ENCODE peak calls at places on chromosomes 5 and 9, in nine cellular contexts. U, I, O, D, E, W, N, Q and A are unnamed samples.

GRCh38 chr5:154444559-154445421 is 1.0 kb upstream of the SAP30L start:
- DNase-seq in Q (no peak), N (peak), O (no peak), E (peak), I (no peak), U (peak), D (no peak), W (peak), A (no peak)

GRCh38 chr9:463455-464125 is 248.9 kb downstream of the DOCK8 start:
- DNase-seq in Q (no peak), E (no peak), I (no peak), O (no peak), W (no peak), N (no peak), D (no peak), U (no peak), A (no peak)

GRCh38 chr9:134459164-134459563 is 132.9 kb downstream of the RXRA start:
- DNase-seq in N (peak), Q (no peak), I (no peak), D (no peak), U (no peak), W (peak), O (no peak), E (no peak), A (no peak)

GRCh38 chr9:37639109-37639748 is 11.5 kb upstream of the FRMPD1 start:
- DNase-seq in N (no peak), E (no peak), D (no peak), W (no peak), U (no peak), O (no peak), Q (no peak), I (no peak), A (no peak)

GRCh38 chr5:4233671-4234070 is 638.0 kb downstream of the IRX1 start:
- DNase-seq in O (no peak), E (no peak), W (no peak), Q (no peak), N (no peak), D (no peak), I (no peak), U (no peak), A (no peak)

GRCh38 chr5:133792025-133792424 is 176.4 kb downstream of the C5orf15 start:
- DNase-seq in W (no peak), U (no peak), O (no peak), N (no peak), I (no peak), D (no peak), Q (no peak), E (no peak), A (no peak)

GRCh38 chr5:145739824-145740223 is 95.3 kb downstream of the PRELID2 start:
- DNase-seq in I (no peak), Q (no peak), D (no peak), W (no peak), E (no peak), U (no peak), O (no peak), N (no peak), A (no peak)

GRCh38 chr5:57366744-57367143 is 115.9 kb downstream of the ACTBL2 start:
- DNase-seq in W (no peak), I (no peak), U (no peak), O (no peak), E (no peak), N (no peak), D (no peak), Q (no peak), A (no peak)

GRCh38 chr9:96618209-96619108 is 1.2 kb downstream of the CDC14B start:
- DNase-seq in I (peak), Q (no peak), D (peak), U (no peak), W (peak), O (peak), E (peak), N (peak), A (peak)

GRCh38 chr5:68225188-68225910 is 9.8 kb downstream of the PIK3R1 start:
- DNase-seq in W (peak), D (peak), N (peak), E (peak), Q (no peak), O (peak), I (peak), U (no peak), A (peak)

GRCh38 chr9:116002624-116003023 is 151.0 kb upstream of the PAPPA start:
- DNase-seq in E (no peak), Q (no peak), W (no peak), D (no peak), N (no peak), I (no peak), O (no peak), U (no peak), A (no peak)

GRCh38 chr5:139694556-139695182 is 46.5 kb downstream of the CXXC5 start:
- DNase-seq in I (no peak), D (no peak), O (no peak), E (no peak), N (no peak), U (no peak), Q (no peak), W (no peak), A (no peak)

GRCh38 chr9:85941966-85942912 is 1.3 kb downstream of the NAA35 start:
- DNase-seq in E (no peak), U (no peak), D (no peak), I (no peak), N (no peak), O (no peak), Q (no peak), W (no peak), A (peak)

GRCh38 chr9:80522465-80522864 is 950.7 kb downstream of the TLE4 start:
- DNase-seq in I (no peak), D (no peak), Q (no peak), N (no peak), O (no peak), W (no peak), E (no peak), U (no peak), A (no peak)

GRCh38 chr9:107612136-107612535 is 122.6 kb upstream of the KLF4 start:
- DNase-seq in U (no peak), Q (no peak), D (peak), I (peak), W (peak), E (no peak), O (peak), N (peak), A (no peak)

GRCh38 chr9:112175796-112176315 is 759 bp upstream of the SUSD1 start:
- DNase-seq in O (no peak), D (no peak), N (no peak), Q (no peak), W (no peak), I (no peak), U (no peak), E (peak), A (no peak)

GRCh38 chr9:91803143-91803940 is 146.7 kb downstream of the ROR2 start:
- DNase-seq in O (no peak), D (peak), E (no peak), I (peak), N (no peak), Q (peak), W (no peak), U (no peak), A (no peak)

GRCh38 chr9:133880136-133880535 is 112.0 kb downstream of the VAV2 start:
- DNase-seq in O (no peak), I (no peak), U (no peak), D (no peak), N (no peak), E (no peak), W (no peak), Q (no peak), A (no peak)

GRCh38 chr5:19802686-19803085 is 185.3 kb downstream of the CDH18 start:
- DNase-seq in W (no peak), Q (no peak), U (no peak), D (no peak), I (no peak), E (no peak), N (no peak), O (no peak), A (no peak)

GRCh38 chr9:34046784-34047379 is 1.8 kb downstream of the UBAP2 start:
- DNase-seq in Q (no peak), I (no peak), U (no peak), E (no peak), D (no peak), N (no peak), O (no peak), W (peak), A (no peak)

GRCh38 chr5:172276214-172276613 is 7.3 kb downstream of the UBTD2 start:
- DNase-seq in U (no peak), E (no peak), N (no peak), D (no peak), W (no peak), O (no peak), I (no peak), Q (no peak), A (no peak)

GRCh38 chr5:68070641-68071191 is 144.8 kb upstream of the PIK3R1 start:
- DNase-seq in W (no peak), I (no peak), E (no peak), Q (no peak), D (no peak), N (no peak), U (peak), O (no peak), A (no peak)

GRCh38 chr5:103305829-103306228 is 47.3 kb downstream of the MACIR start:
- DNase-seq in E (no peak), W (no peak), D (no peak), N (no peak), U (no peak), I (no peak), Q (no peak), O (no peak), A (no peak)

GRCh38 chr9:111955048-111955447 is 58.4 kb downstream of the UGCG start:
- DNase-seq in N (no peak), U (no peak), E (no peak), D (no peak), I (no peak), Q (no peak), O (no peak), W (no peak), A (no peak)

GRCh38 chr9:129023036-129023907 is 4.9 kb downstream of the SH3GLB2 start:
- DNase-seq in U (no peak), Q (no peak), D (no peak), O (no peak), I (peak), E (no peak), N (peak), W (no peak), A (no peak)

GRCh38 chr5:179870403-179870903 is 11.8 kb upstream of the MRNIP start:
- DNase-seq in E (peak), O (no peak), N (peak), U (no peak), D (peak), W (no peak), I (no peak), Q (no peak), A (no peak)

GRCh38 chr5:40223884-40224402 is 455.8 kb upstream of the PTGER4 start:
- DNase-seq in E (no peak), W (peak), D (no peak), Q (no peak), U (no peak), I (no peak), O (no peak), N (no peak), A (no peak)

GRCh38 chr9:20781086-20781485 is 97.0 kb downstream of the FOCAD start:
- DNase-seq in N (no peak), D (no peak), U (no peak), Q (no peak), I (no peak), W (no peak), O (no peak), E (no peak), A (no peak)

GRCh38 chr9:76618762-76619161 is 145.5 kb upstream of the PCA3 start:
- DNase-seq in O (no peak), N (no peak), U (no peak), W (no peak), I (no peak), Q (no peak), E (no peak), D (no peak), A (no peak)

GRCh38 chr5:152472096-152472495 is 67.0 kb upstream of the NMUR2 start:
- DNase-seq in U (no peak), N (no peak), D (no peak), O (no peak), Q (no peak), I (no peak), W (no peak), E (no peak), A (no peak)

GRCh38 chr9:115694014-115694413 is 459.6 kb upstream of the PAPPA start:
- DNase-seq in O (no peak), W (peak), D (no peak), Q (no peak), U (no peak), N (no peak), E (no peak), I (no peak), A (no peak)

DNA sequence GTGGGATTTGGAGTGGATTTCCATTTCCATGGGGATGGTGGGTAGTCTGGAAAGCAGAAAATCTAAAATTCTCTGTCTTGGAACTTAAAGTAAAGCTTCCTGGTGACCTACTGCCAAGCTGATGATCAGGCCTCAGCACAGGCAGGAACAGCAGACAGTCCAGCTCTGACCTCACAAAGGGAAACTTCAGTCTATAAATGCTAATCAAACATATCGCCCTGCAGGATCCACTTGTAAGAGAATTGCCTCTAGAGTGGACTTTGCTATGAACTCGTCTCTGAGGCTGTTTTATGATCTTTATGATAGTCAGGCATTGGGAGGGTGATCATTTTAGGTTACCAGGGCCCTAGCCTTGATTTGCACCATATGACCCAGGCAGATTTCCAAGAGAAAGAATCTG is 67.6 kb upstream of the SELENOP start:
- DNase-seq in U (no peak), E (no peak), D (no peak), N (no peak), W (no peak), O (no peak), Q (no peak), I (no peak), A (peak)
- TF ChIP-seq POLR2A in U (no peak), E (peak), D (no peak), N (no peak), W (no peak), O (no peak), Q (no peak), I (no peak), A (no peak)

DNA sequence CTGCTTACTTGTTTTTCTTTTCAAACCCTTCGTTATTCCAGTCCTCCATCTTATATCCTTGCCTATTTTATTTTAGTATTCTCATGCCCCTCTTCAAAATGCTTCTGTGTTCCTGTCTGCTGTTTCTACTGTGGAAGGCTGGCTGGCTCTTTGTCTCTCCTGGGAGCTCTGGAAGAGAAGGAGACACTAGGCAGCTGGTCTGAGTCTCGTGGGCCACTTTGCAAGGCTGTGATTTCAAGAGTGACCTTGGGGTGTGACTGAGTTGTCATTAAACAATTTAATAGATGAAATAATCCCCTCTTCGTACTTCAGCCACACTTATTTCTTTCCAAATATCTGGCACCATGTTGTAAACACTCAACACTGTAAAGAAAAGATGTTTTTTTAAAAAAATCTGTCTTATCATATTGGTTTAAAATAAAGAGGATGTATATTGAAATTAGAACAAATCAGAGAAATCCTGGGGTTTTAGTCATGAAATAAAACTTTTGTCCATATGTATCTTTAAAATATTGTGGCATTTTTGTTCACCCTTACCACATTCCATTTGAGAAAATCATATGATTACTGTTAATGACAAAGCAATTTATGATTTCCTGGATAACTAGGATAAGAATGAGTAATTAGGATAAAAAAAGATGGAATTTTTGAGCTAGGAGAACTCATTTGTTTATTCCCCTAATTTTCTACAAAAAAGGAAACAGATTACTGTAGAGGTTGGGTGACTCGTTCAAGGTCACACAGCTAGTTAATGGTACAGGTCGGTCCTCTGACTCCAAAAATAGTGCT is 200.8 kb downstream of the MAT2B start:
- DNase-seq in Q (no peak), O (no peak), E (no peak), U (no peak), W (no peak), I (no peak), N (no peak), D (no peak), A (no peak)
- TF ChIP-seq POLR2A in Q (no peak), O (no peak), E (no peak), U (no peak), W (no peak), I (no peak), N (no peak), D (no peak), A (no peak)

GRCh38 chr9:127788337-127789011 is 2.6 kb downstream of the CDK9 start:
- DNase-seq in U (no peak), W (no peak), O (no peak), N (no peak), E (no peak), D (no peak), Q (no peak), I (no peak), A (no peak)
- TF ChIP-seq POLR2A in U (no peak), W (no peak), O (no peak), N (no peak), E (no peak), D (no peak), Q (no peak), I (no peak), A (no peak)

GRCh38 chr5:129904102-129904666 is at the start of gene CHSY3:
- DNase-seq in U (peak), Q (no peak), D (peak), N (peak), I (peak), W (peak), O (peak), E (peak), A (peak)
- TF ChIP-seq POLR2A in U (no peak), Q (no peak), D (no peak), N (no peak), I (no peak), W (no peak), O (no peak), E (no peak), A (no peak)

GRCh38 chr9:136665111-136665703 is 2.5 kb downstream of the EGFL7 start:
- DNase-seq in I (no peak), W (no peak), N (no peak), E (no peak), Q (no peak), O (no peak), D (no peak), U (peak), A (no peak)

GRCh38 chr9:136665704-136666363 is 3.1 kb downstream of the EGFL7 start:
- DNase-seq in I (no peak), D (no peak), Q (no peak), W (no peak), U (no peak), E (no peak), N (no peak), O (no peak), A (no peak)

GRCh38 chr9:136667940-136668760 is 5.4 kb downstream of the EGFL7 start:
- DNase-seq in O (no peak), U (no peak), I (no peak), N (no peak), D (no peak), E (no peak), W (no peak), Q (no peak), A (no peak)

GRCh38 chr9:136667217-136667939 is 4.7 kb downstream of the EGFL7 start:
- DNase-seq in W (no peak), Q (no peak), U (no peak), O (no peak), D (no peak), E (no peak), I (no peak), N (no peak), A (no peak)

DNA sequence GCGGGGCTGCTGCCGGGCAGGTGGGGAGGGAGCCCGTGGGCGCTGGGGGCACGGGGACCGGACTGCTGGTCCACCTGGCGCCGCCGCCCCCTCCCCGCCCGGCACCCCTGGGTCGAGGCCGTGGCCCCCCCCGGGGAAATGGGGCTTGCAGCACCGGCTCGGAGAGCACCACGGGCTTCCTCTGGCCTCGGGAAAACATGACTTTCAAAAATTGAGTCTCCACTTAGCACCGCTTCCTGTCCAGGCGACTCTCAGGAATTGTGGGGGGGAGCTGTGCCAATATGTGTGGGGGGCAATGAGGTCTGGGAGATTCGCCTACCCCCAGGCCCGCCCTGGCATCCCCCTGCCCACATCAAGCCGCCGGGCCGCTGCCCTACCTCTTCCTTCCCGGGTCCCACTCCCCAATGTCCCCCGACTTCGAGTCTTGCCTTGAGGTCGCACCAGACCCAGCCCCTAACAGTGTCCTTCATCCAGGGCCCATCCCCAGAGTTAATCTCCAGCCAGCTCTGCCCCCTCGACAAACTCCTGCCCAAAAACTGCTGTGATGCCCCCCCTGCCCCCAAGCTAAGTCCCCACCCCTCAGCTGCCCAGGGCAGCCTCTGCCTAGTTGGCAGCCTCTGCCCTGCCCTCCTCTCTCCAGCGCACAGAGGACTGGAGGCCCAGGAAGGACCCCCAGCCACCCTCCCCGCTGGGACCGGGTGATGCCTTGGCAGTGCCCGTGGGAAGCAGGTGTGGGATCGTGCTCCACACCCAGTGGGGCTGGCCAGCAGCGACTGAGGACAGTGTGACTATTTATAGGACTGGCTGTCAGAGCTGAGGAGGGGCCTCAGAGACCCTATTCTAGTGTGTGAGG is 3.9 kb downstream of the EGFL7 start:
- DNase-seq in E (no peak), W (no peak), D (no peak), N (no peak), I (no peak), O (no peak), U (no peak), Q (no peak), A (no peak)
- TF ChIP-seq POLR2A in E (no peak), W (no peak), D (no peak), N (no peak), I (no peak), O (no peak), U (no peak), Q (no peak), A (no peak)

GRCh38 chr5:81751009-81751835 is at the start of gene SSBP2:
- DNase-seq in N (peak), D (peak), O (peak), I (peak), U (peak), E (peak), Q (peak), W (peak), A (peak)
- TF ChIP-seq POLR2A in N (no peak), D (no peak), O (no peak), I (peak), U (no peak), E (peak), Q (peak), W (peak), A (peak)